ENCODE peak calls at places on chromosomes 1 and 21, in seven cellular contexts. G is choroid plexus epithelial cell, Z is lung, D is colonic mucosa, P is body of pancreas, V is kidney, J is mesothelial cell of epicardium. U is an unnamed sample.

GRCh38 chr1:57361516-57361915 is 62.3 kb downstream of the DAB1 start:
- DNase-seq in V (no peak), P (no peak), Z (no peak), J (no peak), G (no peak), D (no peak), U (no peak)

GRCh38 chr1:75732703-75733102 is 8.2 kb downstream of the ACADM start:
- DNase-seq in V (no peak), G (no peak), Z (no peak), J (no peak), P (no peak), D (no peak), U (no peak)

GRCh38 chr1:241357366-241358305 is 631 bp upstream of the RGS7 start:
- DNase-seq in V (no peak), J (no peak), P (no peak), Z (no peak), D (no peak), G (peak; percentile 0), U (no peak)

GRCh38 chr1:52585474-52585873 is 16.7 kb upstream of the GPX7 start:
- DNase-seq in P (no peak), G (no peak), J (no peak), D (no peak), V (no peak), Z (no peak), U (no peak)

GRCh38 chr1:101781437-101781836 is 215.3 kb downstream of the OLFM3 start:
- DNase-seq in D (peak; percentile 19), G (peak; percentile 5), J (peak; percentile 54), V (no peak), P (peak; percentile 5), Z (peak; percentile 46), U (no peak)

GRCh38 chr1:149963358-149963757 is 26.7 kb upstream of the MTMR11 start:
- DNase-seq in V (no peak), J (no peak), G (no peak), Z (no peak), D (no peak), P (no peak), U (no peak)

GRCh38 chr1:26043765-26044164 is 2.2 kb downstream of the SLC30A2 start:
- DNase-seq in G (no peak), V (no peak), P (no peak), D (no peak), Z (no peak), J (no peak), U (no peak)

GRCh38 chr1:196115641-196116040 is 492.6 kb downstream of the KCNT2 start:
- DNase-seq in G (peak; percentile 79), P (peak; percentile 40), J (no peak), Z (no peak), D (no peak), V (peak; percentile 71), U (no peak)

GRCh38 chr1:24720152-24720551 is 25.1 kb upstream of the CLIC4 start:
- DNase-seq in G (peak; percentile 61), Z (peak; percentile 75), P (peak; percentile 70), V (peak; percentile 93), J (no peak), D (peak; percentile 49), U (no peak)

GRCh38 chr1:36354486-36354885 is 31.0 kb upstream of the EVA1B start:
- DNase-seq in P (no peak), Z (no peak), D (no peak), V (peak; percentile 22), G (no peak), J (no peak), U (no peak)

GRCh38 chr1:232667094-232667780 is 37.3 kb upstream of the SIPA1L2 start:
- DNase-seq in G (no peak), P (no peak), J (no peak), V (no peak), D (no peak), Z (no peak), U (no peak)

GRCh38 chr1:93641527-93641926 is 40.1 kb downstream of the BCAR3 start:
- DNase-seq in J (no peak), D (no peak), V (no peak), G (peak; percentile 71), Z (no peak), P (no peak), U (no peak)

GRCh38 chr1:185938396-185938795 is 204.2 kb downstream of the HMCN1 start:
- DNase-seq in D (no peak), Z (no peak), P (no peak), V (no peak), G (peak; percentile 44), J (no peak), U (no peak)

GRCh38 chr1:30806381-30807317 is 49.1 kb upstream of the LAPTM5 start:
- DNase-seq in Z (no peak), J (no peak), V (peak; percentile 65), D (no peak), G (no peak), P (no peak), U (no peak)

GRCh38 chr1:170309389-170310013 is 163.7 kb downstream of the NTMT2 start:
- DNase-seq in V (no peak), J (no peak), D (no peak), P (peak; percentile 15), G (peak; percentile 98), Z (no peak), U (no peak)

GRCh38 chr1:86965012-86965826 is 50.8 kb downstream of the HS2ST1 start:
- DNase-seq in D (peak; percentile 19), V (no peak), Z (no peak), P (peak; percentile 31), J (no peak), G (peak; percentile 72), U (no peak)

GRCh38 chr1:165288301-165289120 is 68.0 kb downstream of the LMX1A start:
- DNase-seq in G (no peak), D (peak; percentile 49), J (no peak), Z (no peak), V (no peak), P (peak; percentile 20), U (no peak)
- TF ChIP-seq CTCF in G (no peak), D (no peak), J (no peak), Z (no peak), V (no peak), P (no peak), U (no peak)

GRCh38 chr21:36589352-36589971 is 109.5 kb upstream of the SIM2 start:
- DNase-seq in D (peak; percentile 39), J (no peak), V (peak; percentile 90), Z (peak; percentile 48), P (peak; percentile 68), G (peak; percentile 56), U (no peak)
- TF ChIP-seq CTCF in D (peak; percentile 33), J (no peak), V (peak; percentile 38), Z (no peak), P (peak; percentile 31), G (peak; percentile 75), U (peak; percentile 42)

DNA sequence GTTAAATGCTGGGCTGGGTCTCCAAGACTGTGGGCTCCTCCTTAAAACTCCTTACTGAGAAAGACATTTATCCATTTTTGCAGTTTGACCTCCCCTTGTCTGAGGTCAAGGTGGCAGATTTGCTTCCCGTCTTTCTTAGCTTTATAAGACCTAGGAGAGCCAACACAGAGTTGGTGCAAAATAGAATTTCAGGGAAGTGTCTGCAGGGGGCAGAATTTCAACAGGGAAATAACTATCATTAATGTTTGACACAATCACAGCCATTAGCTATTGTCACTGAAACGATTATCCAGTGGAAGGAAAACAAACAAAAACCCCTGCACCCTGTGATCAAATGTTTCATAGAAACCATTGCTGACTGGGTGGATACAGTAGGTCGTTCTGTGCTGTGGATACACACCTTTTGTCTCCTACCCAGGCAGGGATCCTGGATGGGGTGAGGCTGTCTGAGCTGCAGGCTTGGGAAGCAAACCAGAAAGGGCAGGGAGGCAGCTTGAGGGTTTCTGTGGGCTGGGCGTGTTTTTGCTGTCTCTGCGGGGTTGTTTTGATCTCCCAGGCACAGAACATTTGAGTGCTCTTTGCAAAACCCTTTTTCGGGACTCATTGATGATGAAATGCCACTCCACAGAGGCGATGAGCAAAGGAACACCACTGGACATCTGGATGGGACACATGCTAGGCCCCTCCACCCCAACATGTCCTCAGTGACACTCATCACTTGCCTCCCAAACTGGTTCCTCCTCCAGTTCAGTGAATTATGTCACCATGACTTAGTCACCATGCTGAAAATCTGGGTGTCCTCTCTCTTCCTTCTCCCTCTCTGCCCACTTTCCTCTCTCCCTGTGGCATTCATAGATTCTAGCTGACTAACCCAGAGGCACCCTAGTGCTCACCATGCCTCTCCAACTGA is 94.2 kb upstream of the SERBP1 start:
- DNase-seq in D (no peak), G (peak; percentile 18), J (no peak), Z (no peak), P (no peak), V (no peak), U (no peak)
- TF ChIP-seq CTCF in D (no peak), G (peak; percentile 45), J (no peak), Z (no peak), P (no peak), V (peak; percentile 28), U (no peak)

DNA sequence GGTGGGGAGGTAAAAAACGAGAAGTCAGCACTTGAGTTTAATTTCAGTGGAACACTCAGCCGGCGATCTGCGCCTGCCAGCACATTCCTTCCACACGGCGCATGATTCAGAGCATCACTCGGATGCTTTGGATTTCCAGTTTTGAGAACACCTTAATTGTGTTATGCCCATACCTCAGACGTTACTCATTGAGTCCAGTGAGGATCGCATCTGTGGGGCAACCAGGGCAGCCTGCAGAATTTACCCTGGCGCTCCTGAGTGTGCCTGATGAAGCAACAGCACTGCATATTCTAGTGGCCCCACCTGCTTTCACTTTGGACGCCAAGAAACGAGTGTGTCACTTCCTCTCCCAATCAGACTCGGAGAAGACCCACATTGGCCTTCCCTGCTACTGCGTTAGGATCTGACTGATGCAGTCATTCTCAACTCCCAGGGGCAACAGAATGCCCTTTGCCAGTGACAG is 19.9 kb downstream of the FAM89A start:
- DNase-seq in J (no peak), V (no peak), P (no peak), D (no peak), Z (peak; percentile 31), G (peak; percentile 45), U (no peak)
- TF ChIP-seq CTCF in J (no peak), V (no peak), P (no peak), D (no peak), Z (no peak), G (peak; percentile 34), U (no peak)

GRCh38 chr1:55170426-55170825 is 44.7 kb downstream of the USP24 start:
- DNase-seq in J (no peak), D (no peak), G (no peak), Z (no peak), V (no peak), P (no peak), U (no peak)

GRCh38 chr1:55168353-55168752 is 46.8 kb downstream of the USP24 start:
- DNase-seq in P (no peak), D (no peak), G (no peak), V (no peak), Z (no peak), J (no peak), U (no peak)

GRCh38 chr1:55169126-55169525 is 46.0 kb downstream of the USP24 start:
- DNase-seq in D (no peak), P (no peak), Z (no peak), G (no peak), J (no peak), V (no peak), U (no peak)

GRCh38 chr1:55164906-55165305 is 50.3 kb downstream of the USP24 start:
- DNase-seq in V (no peak), P (no peak), J (no peak), D (no peak), G (no peak), Z (no peak), U (no peak)

DNA sequence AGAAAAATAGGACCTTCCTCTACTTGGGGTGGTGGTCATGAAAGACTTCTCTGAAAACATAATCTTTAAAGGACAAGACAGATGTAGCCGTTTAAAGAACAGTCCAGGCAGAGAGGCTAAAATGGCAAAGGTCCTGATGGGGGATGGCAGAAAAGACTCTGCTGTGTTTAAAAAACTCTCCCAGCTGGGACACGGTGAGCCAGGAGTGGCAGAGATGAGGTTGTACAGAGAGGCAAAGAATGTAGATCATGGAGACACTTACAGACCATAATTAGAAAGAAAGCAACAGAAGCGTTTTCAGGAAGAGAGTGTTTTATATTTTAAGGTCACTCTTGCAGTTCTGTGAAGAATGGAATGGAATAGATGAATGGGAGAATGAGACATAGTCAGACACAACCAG is 47.9 kb downstream of the USP24 start:
- DNase-seq in J (no peak), P (no peak), G (no peak), V (no peak), D (no peak), Z (no peak), U (no peak)
- TF ChIP-seq CTCF in J (no peak), P (no peak), G (no peak), V (no peak), D (no peak), Z (no peak), U (no peak)